ENCODE peak calls at places on chromosomes 7 and 10, in seven cellular contexts. One of them, this sample, is unnamed.

GRCh38 chr7:1027285-1028043 is 16.9 kb upstream of the GPR146 start:
- DNase-seq in activated T-cell treated with anti-CD3 and anti-CD28 coated beads, Interleukin-2, amount 50 U/mL, for 72 hours: no peak
- DNase-seq in GM12891: no peak
- DNase-seq in NCI-H1436 treated with DMSO at 0.1 percent for 48 hours: no peak
- DNase-seq in AG09319: no peak
- DNase-seq in ecto neural progenitor cell: peak
- DNase-seq in fibroblast of lung: peak
- DNase-seq in this sample: no peak

GRCh38 chr7:106041140-106041717 is 70.9 kb downstream of the SYPL1 start:
- DNase-seq in ecto neural progenitor cell: peak
- DNase-seq in AG09319: no peak
- DNase-seq in GM12891: no peak
- DNase-seq in NCI-H1436 treated with DMSO at 0.1 percent for 48 hours: no peak
- DNase-seq in activated T-cell treated with anti-CD3 and anti-CD28 coated beads, Interleukin-2, amount 50 U/mL, for 72 hours: peak
- DNase-seq in fibroblast of lung: no peak
- DNase-seq in this sample: no peak

GRCh38 chr7:85090138-85090537 is 96.7 kb downstream of the SEMA3D start:
- DNase-seq in NCI-H1436 treated with DMSO at 0.1 percent for 48 hours: no peak
- DNase-seq in ecto neural progenitor cell: no peak
- DNase-seq in fibroblast of lung: no peak
- DNase-seq in GM12891: no peak
- DNase-seq in AG09319: no peak
- DNase-seq in activated T-cell treated with anti-CD3 and anti-CD28 coated beads, Interleukin-2, amount 50 U/mL, for 72 hours: no peak
- DNase-seq in this sample: no peak

GRCh38 chr7:53596230-53596629 is 560.8 kb downstream of the POM121L12 start:
- DNase-seq in AG09319: no peak
- DNase-seq in ecto neural progenitor cell: no peak
- DNase-seq in NCI-H1436 treated with DMSO at 0.1 percent for 48 hours: no peak
- DNase-seq in fibroblast of lung: no peak
- DNase-seq in activated T-cell treated with anti-CD3 and anti-CD28 coated beads, Interleukin-2, amount 50 U/mL, for 72 hours: no peak
- DNase-seq in GM12891: no peak
- DNase-seq in this sample: no peak

GRCh38 chr10:103926722-103927319 is 8.8 kb upstream of the STN1 start:
- DNase-seq in AG09319: no peak
- DNase-seq in GM12891: no peak
- DNase-seq in fibroblast of lung: no peak
- DNase-seq in ecto neural progenitor cell: no peak
- DNase-seq in activated T-cell treated with anti-CD3 and anti-CD28 coated beads, Interleukin-2, amount 50 U/mL, for 72 hours: no peak
- DNase-seq in NCI-H1436 treated with DMSO at 0.1 percent for 48 hours: no peak
- DNase-seq in this sample: no peak

GRCh38 chr10:13712799-13713581 is 126.2 kb downstream of the PRPF18 start:
- DNase-seq in fibroblast of lung: peak
- DNase-seq in GM12891: no peak
- DNase-seq in ecto neural progenitor cell: no peak
- DNase-seq in AG09319: peak
- DNase-seq in activated T-cell treated with anti-CD3 and anti-CD28 coated beads, Interleukin-2, amount 50 U/mL, for 72 hours: peak
- DNase-seq in NCI-H1436 treated with DMSO at 0.1 percent for 48 hours: no peak
- DNase-seq in this sample: no peak

GRCh38 chr10:103697787-103698186 is 157.6 kb downstream of the SH3PXD2A start:
- DNase-seq in NCI-H1436 treated with DMSO at 0.1 percent for 48 hours: no peak
- DNase-seq in GM12891: no peak
- DNase-seq in activated T-cell treated with anti-CD3 and anti-CD28 coated beads, Interleukin-2, amount 50 U/mL, for 72 hours: no peak
- DNase-seq in ecto neural progenitor cell: no peak
- DNase-seq in AG09319: no peak
- DNase-seq in fibroblast of lung: no peak
- DNase-seq in this sample: no peak

GRCh38 chr7:6392712-6393666 is 54.8 kb downstream of the DAGLB start:
- DNase-seq in ecto neural progenitor cell: no peak
- DNase-seq in GM12891: no peak
- DNase-seq in activated T-cell treated with anti-CD3 and anti-CD28 coated beads, Interleukin-2, amount 50 U/mL, for 72 hours: peak
- DNase-seq in NCI-H1436 treated with DMSO at 0.1 percent for 48 hours: no peak
- DNase-seq in AG09319: peak
- DNase-seq in fibroblast of lung: peak
- DNase-seq in this sample: no peak

GRCh38 chr7:157355784-157356511 is 19.1 kb downstream of the DNAJB6 start:
- DNase-seq in NCI-H1436 treated with DMSO at 0.1 percent for 48 hours: no peak
- DNase-seq in GM12891: no peak
- DNase-seq in fibroblast of lung: peak
- DNase-seq in activated T-cell treated with anti-CD3 and anti-CD28 coated beads, Interleukin-2, amount 50 U/mL, for 72 hours: no peak
- DNase-seq in AG09319: no peak
- DNase-seq in ecto neural progenitor cell: no peak
- DNase-seq in this sample: no peak

GRCh38 chr10:51802030-51802429 is 102.6 kb upstream of the CSTF2T start:
- DNase-seq in activated T-cell treated with anti-CD3 and anti-CD28 coated beads, Interleukin-2, amount 50 U/mL, for 72 hours: no peak
- DNase-seq in GM12891: no peak
- DNase-seq in fibroblast of lung: no peak
- DNase-seq in ecto neural progenitor cell: no peak
- DNase-seq in NCI-H1436 treated with DMSO at 0.1 percent for 48 hours: no peak
- DNase-seq in AG09319: no peak
- DNase-seq in this sample: no peak

GRCh38 chr7:88664630-88665233 is 94.8 kb upstream of the ZNF804B start:
- DNase-seq in GM12891: no peak
- DNase-seq in activated T-cell treated with anti-CD3 and anti-CD28 coated beads, Interleukin-2, amount 50 U/mL, for 72 hours: no peak
- DNase-seq in AG09319: no peak
- DNase-seq in NCI-H1436 treated with DMSO at 0.1 percent for 48 hours: no peak
- DNase-seq in ecto neural progenitor cell: no peak
- DNase-seq in fibroblast of lung: no peak
- DNase-seq in this sample: no peak

GRCh38 chr7:32020760-32021159 is 49.4 kb downstream of the PDE1C start:
- DNase-seq in NCI-H1436 treated with DMSO at 0.1 percent for 48 hours: no peak
- DNase-seq in GM12891: no peak
- DNase-seq in fibroblast of lung: peak
- DNase-seq in AG09319: no peak
- DNase-seq in ecto neural progenitor cell: no peak
- DNase-seq in activated T-cell treated with anti-CD3 and anti-CD28 coated beads, Interleukin-2, amount 50 U/mL, for 72 hours: no peak
- DNase-seq in this sample: no peak

GRCh38 chr7:74290999-74291441 is 1.8 kb downstream of the CLIP2 start:
- DNase-seq in fibroblast of lung: no peak
- DNase-seq in activated T-cell treated with anti-CD3 and anti-CD28 coated beads, Interleukin-2, amount 50 U/mL, for 72 hours: no peak
- DNase-seq in AG09319: no peak
- DNase-seq in ecto neural progenitor cell: no peak
- DNase-seq in GM12891: no peak
- DNase-seq in NCI-H1436 treated with DMSO at 0.1 percent for 48 hours: no peak
- DNase-seq in this sample: peak

GRCh38 chr10:75400769-75401568 is 595 bp downstream of the ZNF503 start:
- DNase-seq in AG09319: no peak
- DNase-seq in NCI-H1436 treated with DMSO at 0.1 percent for 48 hours: no peak
- DNase-seq in fibroblast of lung: peak
- DNase-seq in ecto neural progenitor cell: peak
- DNase-seq in activated T-cell treated with anti-CD3 and anti-CD28 coated beads, Interleukin-2, amount 50 U/mL, for 72 hours: peak
- DNase-seq in GM12891: peak
- DNase-seq in this sample: peak

GRCh38 chr7:24669971-24670591 is 87.2 kb downstream of the GSDME start:
- DNase-seq in activated T-cell treated with anti-CD3 and anti-CD28 coated beads, Interleukin-2, amount 50 U/mL, for 72 hours: no peak
- DNase-seq in GM12891: no peak
- DNase-seq in NCI-H1436 treated with DMSO at 0.1 percent for 48 hours: no peak
- DNase-seq in fibroblast of lung: no peak
- DNase-seq in ecto neural progenitor cell: no peak
- DNase-seq in AG09319: no peak
- DNase-seq in this sample: no peak

GRCh38 chr7:77235280-77235679 is 35.7 kb upstream of the FGL2 start:
- DNase-seq in activated T-cell treated with anti-CD3 and anti-CD28 coated beads, Interleukin-2, amount 50 U/mL, for 72 hours: no peak
- DNase-seq in GM12891: no peak
- DNase-seq in AG09319: no peak
- DNase-seq in ecto neural progenitor cell: no peak
- DNase-seq in fibroblast of lung: peak
- DNase-seq in NCI-H1436 treated with DMSO at 0.1 percent for 48 hours: no peak
- DNase-seq in this sample: no peak

GRCh38 chr7:80659120-80660055 is 20.9 kb downstream of the CD36 start:
- DNase-seq in fibroblast of lung: peak
- DNase-seq in GM12891: no peak
- DNase-seq in AG09319: peak
- DNase-seq in NCI-H1436 treated with DMSO at 0.1 percent for 48 hours: no peak
- DNase-seq in activated T-cell treated with anti-CD3 and anti-CD28 coated beads, Interleukin-2, amount 50 U/mL, for 72 hours: no peak
- DNase-seq in ecto neural progenitor cell: no peak
- DNase-seq in this sample: no peak

GRCh38 chr7:50359995-50360925 is 55.7 kb downstream of the IKZF1 start:
- DNase-seq in AG09319: no peak
- DNase-seq in ecto neural progenitor cell: no peak
- DNase-seq in activated T-cell treated with anti-CD3 and anti-CD28 coated beads, Interleukin-2, amount 50 U/mL, for 72 hours: peak
- DNase-seq in GM12891: no peak
- DNase-seq in NCI-H1436 treated with DMSO at 0.1 percent for 48 hours: no peak
- DNase-seq in fibroblast of lung: no peak
- DNase-seq in this sample: no peak